ENCODE peak calls at places on chromosomes 7 and 10, in ten cellular contexts. One of them, this sample, is unnamed.

GRCh38 chr10:3336673-3337293 is 164.2 kb upstream of the PITRM1 start:
- ATAC-seq in heart right ventricle: no peak
- ATAC-seq in right lobe of liver: no peak
- ATAC-seq in Panc1: no peak
- ATAC-seq in A549: no peak
- ATAC-seq in HCT116: no peak
- ATAC-seq in heart left ventricle: no peak
- ATAC-seq in pancreas: no peak
- ATAC-seq in lung: no peak
- ATAC-seq in lower lobe of right lung: no peak
- ATAC-seq in this sample: no peak

GRCh38 chr7:95110707-95111106 is 203.3 kb downstream of the PPP1R9A start:
- ATAC-seq in heart right ventricle: no peak
- ATAC-seq in right lobe of liver: no peak
- ATAC-seq in Panc1: no peak
- ATAC-seq in A549: no peak
- ATAC-seq in HCT116: no peak
- ATAC-seq in heart left ventricle: no peak
- ATAC-seq in pancreas: no peak
- ATAC-seq in lung: no peak
- ATAC-seq in lower lobe of right lung: peak; percentile 71
- ATAC-seq in this sample: no peak

GRCh38 chr10:11298116-11298515 is 280.4 kb downstream of the CELF2 start:
- ATAC-seq in heart right ventricle: no peak
- ATAC-seq in right lobe of liver: no peak
- ATAC-seq in Panc1: no peak
- ATAC-seq in A549: no peak
- ATAC-seq in HCT116: no peak
- ATAC-seq in heart left ventricle: peak; percentile 30
- ATAC-seq in pancreas: no peak
- ATAC-seq in lung: no peak
- ATAC-seq in lower lobe of right lung: no peak
- ATAC-seq in this sample: no peak

GRCh38 chr10:29642996-29643395 is 8.2 kb upstream of the SVIL start:
- ATAC-seq in heart right ventricle: peak; percentile 85
- ATAC-seq in right lobe of liver: no peak
- ATAC-seq in Panc1: no peak
- ATAC-seq in A549: no peak
- ATAC-seq in HCT116: no peak
- ATAC-seq in heart left ventricle: peak; percentile 86
- ATAC-seq in pancreas: peak; percentile 52
- ATAC-seq in lung: no peak
- ATAC-seq in lower lobe of right lung: peak; percentile 56
- ATAC-seq in this sample: peak; percentile 80

GRCh38 chr10:57699944-57700343 is 567.8 kb downstream of the IPMK start:
- ATAC-seq in heart right ventricle: no peak
- ATAC-seq in right lobe of liver: no peak
- ATAC-seq in Panc1: no peak
- ATAC-seq in A549: no peak
- ATAC-seq in HCT116: no peak
- ATAC-seq in heart left ventricle: no peak
- ATAC-seq in pancreas: peak; percentile 40
- ATAC-seq in lung: no peak
- ATAC-seq in lower lobe of right lung: peak; percentile 44
- ATAC-seq in this sample: no peak

GRCh38 chr10:95276367-95277200 is 14.2 kb downstream of the PDLIM1 start:
- ATAC-seq in heart right ventricle: peak; percentile 14
- ATAC-seq in right lobe of liver: no peak
- ATAC-seq in Panc1: no peak
- ATAC-seq in A549: no peak
- ATAC-seq in HCT116: no peak
- ATAC-seq in heart left ventricle: peak; percentile 63
- ATAC-seq in pancreas: peak; percentile 22
- ATAC-seq in lung: no peak
- ATAC-seq in lower lobe of right lung: peak; percentile 31
- ATAC-seq in this sample: no peak

GRCh38 chr7:159033956-159034938 is 110.4 kb downstream of the VIPR2 start:
- ATAC-seq in heart right ventricle: no peak
- ATAC-seq in right lobe of liver: no peak
- ATAC-seq in Panc1: no peak
- ATAC-seq in A549: no peak
- ATAC-seq in HCT116: no peak
- ATAC-seq in heart left ventricle: no peak
- ATAC-seq in pancreas: no peak
- ATAC-seq in lung: no peak
- ATAC-seq in lower lobe of right lung: no peak
- ATAC-seq in this sample: no peak

GRCh38 chr10:7583626-7584025 is 83.1 kb downstream of the ITIH5 start:
- ATAC-seq in heart right ventricle: no peak
- ATAC-seq in right lobe of liver: no peak
- ATAC-seq in Panc1: no peak
- ATAC-seq in A549: no peak
- ATAC-seq in HCT116: no peak
- ATAC-seq in heart left ventricle: peak; percentile 62
- ATAC-seq in pancreas: no peak
- ATAC-seq in lung: no peak
- ATAC-seq in lower lobe of right lung: no peak
- ATAC-seq in this sample: no peak

GRCh38 chr10:130607386-130607785 is 471.2 kb downstream of the GLRX3 start:
- ATAC-seq in heart right ventricle: no peak
- ATAC-seq in right lobe of liver: no peak
- ATAC-seq in Panc1: no peak
- ATAC-seq in A549: no peak
- ATAC-seq in HCT116: no peak
- ATAC-seq in heart left ventricle: no peak
- ATAC-seq in pancreas: no peak
- ATAC-seq in lung: no peak
- ATAC-seq in lower lobe of right lung: no peak
- ATAC-seq in this sample: no peak

GRCh38 chr10:5560142-5560843 is 35.5 kb downstream of the CALML3 start:
- ATAC-seq in heart right ventricle: no peak
- ATAC-seq in right lobe of liver: no peak
- ATAC-seq in Panc1: no peak
- ATAC-seq in A549: no peak
- ATAC-seq in HCT116: no peak
- ATAC-seq in heart left ventricle: no peak
- ATAC-seq in pancreas: no peak
- ATAC-seq in lung: no peak
- ATAC-seq in lower lobe of right lung: no peak
- ATAC-seq in this sample: no peak

GRCh38 chr10:48678041-48678440 is 6.6 kb upstream of the WDFY4 start:
- ATAC-seq in heart right ventricle: no peak
- ATAC-seq in right lobe of liver: no peak
- ATAC-seq in Panc1: no peak
- ATAC-seq in A549: no peak
- ATAC-seq in HCT116: no peak
- ATAC-seq in heart left ventricle: no peak
- ATAC-seq in pancreas: no peak
- ATAC-seq in lung: no peak
- ATAC-seq in lower lobe of right lung: no peak
- ATAC-seq in this sample: no peak

GRCh38 chr7:41188163-41189130 is 514.4 kb downstream of the INHBA start:
- ATAC-seq in heart right ventricle: no peak
- ATAC-seq in right lobe of liver: no peak
- ATAC-seq in Panc1: peak; percentile 75
- ATAC-seq in A549: no peak
- ATAC-seq in HCT116: no peak
- ATAC-seq in heart left ventricle: no peak
- ATAC-seq in pancreas: peak; percentile 29
- ATAC-seq in lung: no peak
- ATAC-seq in lower lobe of right lung: peak; percentile 46
- ATAC-seq in this sample: no peak

GRCh38 chr7:154910125-154910524 is 92.8 kb downstream of the PAXIP1 start:
- ATAC-seq in heart right ventricle: no peak
- ATAC-seq in right lobe of liver: no peak
- ATAC-seq in Panc1: no peak
- ATAC-seq in A549: no peak
- ATAC-seq in HCT116: no peak
- ATAC-seq in heart left ventricle: no peak
- ATAC-seq in pancreas: no peak
- ATAC-seq in lung: no peak
- ATAC-seq in lower lobe of right lung: no peak
- ATAC-seq in this sample: no peak

GRCh38 chr7:95457947-95458346 is 23.1 kb upstream of the PON2 start:
- ATAC-seq in heart right ventricle: no peak
- ATAC-seq in right lobe of liver: no peak
- ATAC-seq in Panc1: no peak
- ATAC-seq in A549: no peak
- ATAC-seq in HCT116: no peak
- ATAC-seq in heart left ventricle: no peak
- ATAC-seq in pancreas: no peak
- ATAC-seq in lung: no peak
- ATAC-seq in lower lobe of right lung: no peak
- ATAC-seq in this sample: no peak

GRCh38 chr7:39952791-39953190 is 2.7 kb downstream of the CDK13 start:
- ATAC-seq in heart right ventricle: no peak
- ATAC-seq in right lobe of liver: no peak
- ATAC-seq in Panc1: no peak
- ATAC-seq in A549: no peak
- ATAC-seq in HCT116: no peak
- ATAC-seq in heart left ventricle: no peak
- ATAC-seq in pancreas: no peak
- ATAC-seq in lung: no peak
- ATAC-seq in lower lobe of right lung: no peak
- ATAC-seq in this sample: no peak
- H3K4me1 ChIP-seq in heart right ventricle: peaks cover 63% of the 10 kb centered on the region
- H3K4me1 ChIP-seq in right lobe of liver: peaks cover 54% of the 10 kb centered on the region
- H3K4me1 ChIP-seq in Panc1: peaks cover 22% of the 10 kb centered on the region
- H3K4me1 ChIP-seq in A549: peaks cover 29% of the 10 kb centered on the region
- H3K4me1 ChIP-seq in HCT116: peaks cover 21% of the 10 kb centered on the region
- H3K4me1 ChIP-seq in heart left ventricle: peaks cover 59% of the 10 kb centered on the region
- H3K4me1 ChIP-seq in pancreas: peaks cover 25% of the 10 kb centered on the region
- H3K4me1 ChIP-seq in lung: peaks cover 4% of the 10 kb centered on the region
- H3K4me1 ChIP-seq in lower lobe of right lung: peaks cover 51% of the 10 kb centered on the region
- H3K4me1 ChIP-seq in this sample: peaks cover 17% of the 10 kb centered on the region

GRCh38 chr7:143018931-143019330 is 8.0 kb downstream of the OR9A2 start:
- ATAC-seq in heart right ventricle: no peak
- ATAC-seq in right lobe of liver: no peak
- ATAC-seq in Panc1: no peak
- ATAC-seq in A549: no peak
- ATAC-seq in HCT116: no peak
- ATAC-seq in heart left ventricle: no peak
- ATAC-seq in pancreas: no peak
- ATAC-seq in lung: no peak
- ATAC-seq in lower lobe of right lung: no peak
- ATAC-seq in this sample: no peak
- H3K4me1 ChIP-seq in heart right ventricle: peaks cover 4% of the 10 kb centered on the region
- H3K4me1 ChIP-seq in right lobe of liver: no peaks in the 10 kb centered on the region
- H3K4me1 ChIP-seq in Panc1: no peaks in the 10 kb centered on the region
- H3K4me1 ChIP-seq in A549: peaks cover 9% of the 10 kb centered on the region
- H3K4me1 ChIP-seq in HCT116: peaks cover 3% of the 10 kb centered on the region
- H3K4me1 ChIP-seq in heart left ventricle: no peaks in the 10 kb centered on the region
- H3K4me1 ChIP-seq in pancreas: no peaks in the 10 kb centered on the region
- H3K4me1 ChIP-seq in lung: no peaks in the 10 kb centered on the region
- H3K4me1 ChIP-seq in lower lobe of right lung: peaks cover 7% of the 10 kb centered on the region
- H3K4me1 ChIP-seq in this sample: peaks cover 6% of the 10 kb centered on the region

GRCh38 chr10:50416181-50416824 is 165.0 kb upstream of the ASAH2 start:
- ATAC-seq in heart right ventricle: no peak
- ATAC-seq in right lobe of liver: peak; percentile 55
- ATAC-seq in Panc1: no peak
- ATAC-seq in A549: no peak
- ATAC-seq in HCT116: no peak
- ATAC-seq in heart left ventricle: no peak
- ATAC-seq in pancreas: no peak
- ATAC-seq in lung: no peak
- ATAC-seq in lower lobe of right lung: no peak
- ATAC-seq in this sample: no peak

GRCh38 chr10:50417486-50417905 is 166.2 kb upstream of the ASAH2 start:
- ATAC-seq in heart right ventricle: peak; percentile 6
- ATAC-seq in right lobe of liver: peak; percentile 64
- ATAC-seq in Panc1: no peak
- ATAC-seq in A549: peak; percentile 60
- ATAC-seq in HCT116: peak; percentile 21
- ATAC-seq in heart left ventricle: peak; percentile 13
- ATAC-seq in pancreas: no peak
- ATAC-seq in lung: peak; percentile 24
- ATAC-seq in lower lobe of right lung: peak; percentile 61
- ATAC-seq in this sample: peak; percentile 2

GRCh38 chr10:50415292-50415691 is 164.0 kb upstream of the ASAH2 start:
- ATAC-seq in heart right ventricle: no peak
- ATAC-seq in right lobe of liver: no peak
- ATAC-seq in Panc1: no peak
- ATAC-seq in A549: no peak
- ATAC-seq in HCT116: no peak
- ATAC-seq in heart left ventricle: no peak
- ATAC-seq in pancreas: no peak
- ATAC-seq in lung: no peak
- ATAC-seq in lower lobe of right lung: peak; percentile 40
- ATAC-seq in this sample: no peak

GRCh38 chr10:50417906-50418697 is 166.8 kb upstream of the ASAH2 start:
- ATAC-seq in heart right ventricle: peak; percentile 95
- ATAC-seq in right lobe of liver: peak; percentile 73
- ATAC-seq in Panc1: no peak
- ATAC-seq in A549: peak; percentile 94
- ATAC-seq in HCT116: peak; percentile 93
- ATAC-seq in heart left ventricle: peak; percentile 93
- ATAC-seq in pancreas: peak; percentile 58
- ATAC-seq in lung: peak; percentile 91
- ATAC-seq in lower lobe of right lung: peak; percentile 94
- ATAC-seq in this sample: peak; percentile 92

GRCh38 chr10:50416885-50417284 is 165.6 kb upstream of the ASAH2 start:
- ATAC-seq in heart right ventricle: no peak
- ATAC-seq in right lobe of liver: no peak
- ATAC-seq in Panc1: no peak
- ATAC-seq in A549: no peak
- ATAC-seq in HCT116: no peak
- ATAC-seq in heart left ventricle: no peak
- ATAC-seq in pancreas: no peak
- ATAC-seq in lung: no peak
- ATAC-seq in lower lobe of right lung: no peak
- ATAC-seq in this sample: no peak
- H3K4me1 ChIP-seq in heart right ventricle: peaks cover 48% of the 10 kb centered on the region
- H3K4me1 ChIP-seq in right lobe of liver: peaks cover 36% of the 10 kb centered on the region
- H3K4me1 ChIP-seq in Panc1: no peaks in the 10 kb centered on the region
- H3K4me1 ChIP-seq in A549: peaks cover 46% of the 10 kb centered on the region
- H3K4me1 ChIP-seq in HCT116: peaks cover 40% of the 10 kb centered on the region
- H3K4me1 ChIP-seq in heart left ventricle: peaks cover 87% of the 10 kb centered on the region
- H3K4me1 ChIP-seq in pancreas: peaks cover 3% of the 10 kb centered on the region
- H3K4me1 ChIP-seq in lung: peaks cover 3% of the 10 kb centered on the region
- H3K4me1 ChIP-seq in lower lobe of right lung: peaks cover 56% of the 10 kb centered on the region
- H3K4me1 ChIP-seq in this sample: peaks cover 36% of the 10 kb centered on the region

DNA sequence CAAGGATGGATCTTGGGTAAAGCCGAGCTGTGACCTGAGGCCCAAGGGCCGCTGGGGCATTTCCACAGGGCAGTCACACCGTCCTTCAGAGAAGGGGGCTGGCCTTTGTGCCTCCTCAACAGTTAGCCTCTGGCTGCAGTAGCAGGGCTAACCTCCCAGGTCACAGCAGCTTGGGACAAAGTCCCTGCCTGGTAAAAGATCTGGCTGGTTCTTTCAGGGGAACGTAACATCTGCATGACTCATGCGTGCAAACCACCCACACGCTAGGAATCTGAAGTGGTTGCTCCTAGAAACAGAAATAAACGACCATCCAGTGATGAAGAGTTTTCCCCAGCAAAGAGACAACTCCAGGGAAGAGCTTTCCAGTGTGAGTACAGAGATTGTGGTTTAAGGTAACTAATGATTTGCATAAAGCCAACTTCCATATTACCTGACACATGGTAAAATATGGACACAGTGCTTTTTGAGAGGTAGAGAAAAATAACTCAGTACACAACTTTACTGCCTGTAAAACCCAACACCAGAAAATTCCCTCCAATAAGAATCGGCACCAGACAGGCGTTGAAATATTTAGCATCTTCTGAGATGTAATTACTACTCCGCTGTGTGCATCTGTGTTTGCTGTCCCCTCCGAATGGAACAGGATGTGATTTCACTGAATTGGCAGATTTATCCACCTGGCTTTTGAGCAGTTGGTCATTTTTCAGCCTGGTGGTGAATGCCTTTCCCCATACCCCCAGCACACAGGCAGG is 84.9 kb upstream of the ADRB1 start:
- ATAC-seq in heart right ventricle: peak; percentile 83
- ATAC-seq in right lobe of liver: peak; percentile 93
- ATAC-seq in Panc1: peak; percentile 63
- ATAC-seq in A549: peak; percentile 92
- ATAC-seq in HCT116: peak; percentile 86
- ATAC-seq in heart left ventricle: peak; percentile 92
- ATAC-seq in pancreas: peak; percentile 82
- ATAC-seq in lung: peak; percentile 45
- ATAC-seq in lower lobe of right lung: peak; percentile 89
- ATAC-seq in this sample: peak; percentile 63
- H3K4me1 ChIP-seq in heart right ventricle: peaks cover 19% of the 10 kb centered on the region
- H3K4me1 ChIP-seq in right lobe of liver: peaks cover 35% of the 10 kb centered on the region
- H3K4me1 ChIP-seq in Panc1: peaks cover 11% of the 10 kb centered on the region
- H3K4me1 ChIP-seq in A549: peaks cover 44% of the 10 kb centered on the region
- H3K4me1 ChIP-seq in HCT116: peaks cover 43% of the 10 kb centered on the region
- H3K4me1 ChIP-seq in heart left ventricle: peaks cover 28% of the 10 kb centered on the region
- H3K4me1 ChIP-seq in pancreas: no peaks in the 10 kb centered on the region
- H3K4me1 ChIP-seq in lung: peaks cover 22% of the 10 kb centered on the region
- H3K4me1 ChIP-seq in lower lobe of right lung: peaks cover 44% of the 10 kb centered on the region
- H3K4me1 ChIP-seq in this sample: peaks cover 41% of the 10 kb centered on the region